ENCODE peak calls at places on chromosome 6, in nine cellular contexts. One of them, this sample, is unnamed.

GRCh38 chr6:145071836-145072235 is 663.5 kb downstream of the EPM2A start:
- DNase-seq in Calu3: no peak
- DNase-seq in cardiac fibroblast: peak; percentile 79
- DNase-seq in activated naive CD8-positive, alpha-beta T cell treated with anti-CD3 and anti-CD28 coated beads, Interleukin-2, amount 10 ng/mL, durations not matched to agents 7 days and 5 days: no peak
- DNase-seq in mesendoderm: no peak
- DNase-seq in adrenal gland: no peak
- DNase-seq in endothelial cell: no peak
- DNase-seq in HepG2: no peak
- DNase-seq in iris pigment epithelial cell: peak; percentile 84
- DNase-seq in this sample: peak; percentile 43

GRCh38 chr6:135801755-135802154 is 49.7 kb upstream of the PDE7B start:
- DNase-seq in activated naive CD8-positive, alpha-beta T cell treated with anti-CD3 and anti-CD28 coated beads, Interleukin-2, amount 10 ng/mL, durations not matched to agents 7 days and 5 days: no peak
- DNase-seq in endothelial cell: no peak
- DNase-seq in mesendoderm: no peak
- DNase-seq in HepG2: no peak
- DNase-seq in iris pigment epithelial cell: no peak
- DNase-seq in adrenal gland: no peak
- DNase-seq in Calu3: no peak
- DNase-seq in cardiac fibroblast: no peak
- DNase-seq in this sample: no peak

GRCh38 chr6:2939315-2940009 is 31.9 kb downstream of the SERPINB6 start:
- DNase-seq in activated naive CD8-positive, alpha-beta T cell treated with anti-CD3 and anti-CD28 coated beads, Interleukin-2, amount 10 ng/mL, durations not matched to agents 7 days and 5 days: no peak
- DNase-seq in endothelial cell: no peak
- DNase-seq in HepG2: no peak
- DNase-seq in mesendoderm: no peak
- DNase-seq in cardiac fibroblast: no peak
- DNase-seq in Calu3: no peak
- DNase-seq in iris pigment epithelial cell: no peak
- DNase-seq in adrenal gland: no peak
- DNase-seq in this sample: no peak

GRCh38 chr6:135922170-135922569 is 70.7 kb downstream of the PDE7B start:
- DNase-seq in endothelial cell: no peak
- DNase-seq in activated naive CD8-positive, alpha-beta T cell treated with anti-CD3 and anti-CD28 coated beads, Interleukin-2, amount 10 ng/mL, durations not matched to agents 7 days and 5 days: no peak
- DNase-seq in adrenal gland: peak; percentile 35
- DNase-seq in iris pigment epithelial cell: peak; percentile 95
- DNase-seq in HepG2: no peak
- DNase-seq in Calu3: peak; percentile 0
- DNase-seq in mesendoderm: peak; percentile 80
- DNase-seq in cardiac fibroblast: peak; percentile 99
- DNase-seq in this sample: peak; percentile 94

GRCh38 chr6:107083047-107083768 is 32.1 kb downstream of the BEND3 start:
- DNase-seq in mesendoderm: no peak
- DNase-seq in cardiac fibroblast: no peak
- DNase-seq in activated naive CD8-positive, alpha-beta T cell treated with anti-CD3 and anti-CD28 coated beads, Interleukin-2, amount 10 ng/mL, durations not matched to agents 7 days and 5 days: no peak
- DNase-seq in adrenal gland: no peak
- DNase-seq in iris pigment epithelial cell: no peak
- DNase-seq in Calu3: no peak
- DNase-seq in endothelial cell: no peak
- DNase-seq in HepG2: no peak
- DNase-seq in this sample: no peak

GRCh38 chr6:39214846-39215639 is 14.2 kb downstream of the KCNK5 start:
- DNase-seq in endothelial cell: no peak
- DNase-seq in adrenal gland: no peak
- DNase-seq in iris pigment epithelial cell: no peak
- DNase-seq in HepG2: no peak
- DNase-seq in mesendoderm: no peak
- DNase-seq in activated naive CD8-positive, alpha-beta T cell treated with anti-CD3 and anti-CD28 coated beads, Interleukin-2, amount 10 ng/mL, durations not matched to agents 7 days and 5 days: no peak
- DNase-seq in cardiac fibroblast: no peak
- DNase-seq in Calu3: peak; percentile 82
- DNase-seq in this sample: no peak

GRCh38 chr6:159376443-159377182 is 207.4 kb downstream of the FNDC1 start:
- DNase-seq in HepG2: no peak
- DNase-seq in mesendoderm: no peak
- DNase-seq in adrenal gland: no peak
- DNase-seq in activated naive CD8-positive, alpha-beta T cell treated with anti-CD3 and anti-CD28 coated beads, Interleukin-2, amount 10 ng/mL, durations not matched to agents 7 days and 5 days: no peak
- DNase-seq in endothelial cell: no peak
- DNase-seq in cardiac fibroblast: no peak
- DNase-seq in Calu3: no peak
- DNase-seq in iris pigment epithelial cell: no peak
- DNase-seq in this sample: peak; percentile 80

GRCh38 chr6:30544666-30545272 is 11.5 kb downstream of the GNL1 start:
- DNase-seq in iris pigment epithelial cell: peak; percentile 78
- DNase-seq in activated naive CD8-positive, alpha-beta T cell treated with anti-CD3 and anti-CD28 coated beads, Interleukin-2, amount 10 ng/mL, durations not matched to agents 7 days and 5 days: no peak
- DNase-seq in adrenal gland: peak; percentile 35
- DNase-seq in endothelial cell: no peak
- DNase-seq in HepG2: peak; percentile 55
- DNase-seq in cardiac fibroblast: peak; percentile 81
- DNase-seq in mesendoderm: peak; percentile 70
- DNase-seq in Calu3: peak; percentile 26
- DNase-seq in this sample: peak; percentile 55

GRCh38 chr6:113672691-113673149 is 184.4 kb upstream of the MARCKS start:
- DNase-seq in endothelial cell: no peak
- DNase-seq in activated naive CD8-positive, alpha-beta T cell treated with anti-CD3 and anti-CD28 coated beads, Interleukin-2, amount 10 ng/mL, durations not matched to agents 7 days and 5 days: no peak
- DNase-seq in iris pigment epithelial cell: peak; percentile 25
- DNase-seq in cardiac fibroblast: peak; percentile 58
- DNase-seq in adrenal gland: peak; percentile 18
- DNase-seq in HepG2: peak; percentile 23
- DNase-seq in mesendoderm: peak; percentile 36
- DNase-seq in Calu3: no peak
- DNase-seq in this sample: peak; percentile 68

GRCh38 chr6:17910178-17910577 is 77.3 kb downstream of the KIF13A start:
- DNase-seq in mesendoderm: no peak
- DNase-seq in cardiac fibroblast: no peak
- DNase-seq in adrenal gland: no peak
- DNase-seq in HepG2: no peak
- DNase-seq in iris pigment epithelial cell: no peak
- DNase-seq in endothelial cell: no peak
- DNase-seq in activated naive CD8-positive, alpha-beta T cell treated with anti-CD3 and anti-CD28 coated beads, Interleukin-2, amount 10 ng/mL, durations not matched to agents 7 days and 5 days: no peak
- DNase-seq in Calu3: no peak
- DNase-seq in this sample: no peak